ENCODE peak calls at places on chromosomes 3 and 15, in ten cellular contexts. B is NT2/D1; W is stimulated activated CD8-positive, alpha-beta memory T cell treated with anti-CD3 and anti-CD28 coated beads, Interleukin-15, amount 100 ng/mL, for 24 hours; E is NCI-H69; G is hippocampal formation; X is psoas muscle; U is HuH-7; T is transverse colon; N is CD8-positive, alpha-beta T cell; Y is hypothalamus. M is an unnamed sample.

GRCh38 chr3:107514453-107514852 is 8.3 kb upstream of the BBX start:
- DNase-seq in B (no peak), W (no peak), E (no peak), G (no peak), X (no peak), U (no peak), T (no peak), N (no peak), Y (no peak), M (no peak)

GRCh38 chr3:195094211-195094921 is 176.6 kb downstream of the XXYLT1 start:
- DNase-seq in B (no peak), W (no peak), E (peak), G (no peak), X (peak), U (no peak), T (peak), N (no peak), Y (no peak), M (no peak)

GRCh38 chr15:31247404-31247803 is 79.2 kb upstream of the KLF13 start:
- DNase-seq in B (no peak), W (no peak), E (no peak), G (no peak), X (no peak), U (no peak), T (no peak), N (no peak), Y (no peak), M (no peak)

GRCh38 chr15:70226337-70226980 is 128.7 kb upstream of the TLE3 start:
- DNase-seq in B (no peak), W (no peak), E (peak), G (no peak), X (no peak), U (no peak), T (no peak), N (no peak), Y (no peak), M (no peak)

GRCh38 chr3:69869643-69870042 is 129.9 kb upstream of the SAMMSON start:
- DNase-seq in B (no peak), W (no peak), E (no peak), G (no peak), X (no peak), U (no peak), T (no peak), N (no peak), Y (no peak), M (peak)

GRCh38 chr3:5791558-5791957 is 604.1 kb downstream of the EDEM1 start:
- DNase-seq in B (no peak), W (no peak), E (peak), G (no peak), X (no peak), U (no peak), T (no peak), N (no peak), Y (no peak), M (no peak)

GRCh38 chr3:126859415-126860246 is 123.3 kb upstream of the PLXNA1 start:
- DNase-seq in B (no peak), W (no peak), E (no peak), G (no peak), X (no peak), U (no peak), T (no peak), N (no peak), Y (no peak), M (no peak)

GRCh38 chr15:88218557-88219214 is 37.9 kb downstream of the NTRK3 start:
- DNase-seq in B (no peak), W (no peak), E (no peak), G (no peak), X (no peak), U (no peak), T (no peak), N (no peak), Y (no peak), M (no peak)

GRCh38 chr15:39584662-39585393 is 3.9 kb downstream of the THBS1 start:
- DNase-seq in B (no peak), W (no peak), E (no peak), G (no peak), X (no peak), U (no peak), T (no peak), N (no peak), Y (no peak), M (no peak)

GRCh38 chr3:170480111-170480510 is 61.4 kb downstream of the CLDN11 start:
- DNase-seq in B (no peak), W (no peak), E (no peak), G (no peak), X (no peak), U (no peak), T (no peak), N (no peak), Y (no peak), M (no peak)

GRCh38 chr3:4829031-4829394 is 150.2 kb upstream of the BHLHE40 start:
- DNase-seq in B (no peak), W (no peak), E (peak), G (no peak), X (no peak), U (no peak), T (no peak), N (no peak), Y (no peak), M (no peak)

GRCh38 chr15:31032959-31033358 is 41.5 kb upstream of the MTMR10 start:
- DNase-seq in B (no peak), W (no peak), E (no peak), G (no peak), X (no peak), U (no peak), T (no peak), N (no peak), Y (no peak), M (peak)

GRCh38 chr3:81425198-81425868 is 336.1 kb downstream of the GBE1 start:
- DNase-seq in B (peak), W (no peak), E (no peak), G (no peak), X (no peak), U (no peak), T (no peak), N (no peak), Y (no peak), M (no peak)

GRCh38 chr3:129404610-129405009 is 23.8 kb downstream of the EFCAB12 start:
- DNase-seq in B (no peak), W (no peak), E (no peak), G (no peak), X (no peak), U (no peak), T (no peak), N (no peak), Y (no peak), M (no peak)

GRCh38 chr3:10561162-10561561 is 55.8 kb upstream of the ATP2B2 start:
- DNase-seq in B (no peak), W (no peak), E (no peak), G (no peak), X (no peak), U (no peak), T (no peak), N (no peak), Y (no peak), M (no peak)

GRCh38 chr3:59286791-59287531 is 237.1 kb upstream of the CFAP20DC start:
- DNase-seq in B (no peak), W (no peak), E (peak), G (no peak), X (no peak), U (no peak), T (no peak), N (no peak), Y (no peak), M (no peak)

GRCh38 chr3:127744875-127745274 is 72.1 kb downstream of the ABTB1 start:
- DNase-seq in B (no peak), W (no peak), E (no peak), G (no peak), X (no peak), U (no peak), T (no peak), N (no peak), Y (no peak), M (no peak)

GRCh38 chr15:26661727-26662126 is 111.1 kb downstream of the GABRB3 start:
- DNase-seq in B (no peak), W (no peak), E (no peak), G (no peak), X (no peak), U (no peak), T (no peak), N (no peak), Y (no peak), M (no peak)

GRCh38 chr3:169264711-169265110 is 398.8 kb downstream of the MECOM start:
- DNase-seq in B (no peak), W (no peak), E (peak), G (no peak), X (no peak), U (no peak), T (peak), N (no peak), Y (no peak), M (no peak)

GRCh38 chr3:195258449-195259145 is 12.4 kb downstream of the XXYLT1 start:
- DNase-seq in B (no peak), W (no peak), E (peak), G (no peak), X (no peak), U (peak), T (no peak), N (no peak), Y (no peak), M (no peak)

GRCh38 chr3:194091141-194091540 is 44.8 kb upstream of the HES1 start:
- DNase-seq in B (no peak), W (no peak), E (peak), G (no peak), X (no peak), U (no peak), T (no peak), N (no peak), Y (no peak), M (no peak)

GRCh38 chr15:70474682-70475438 is 288.5 kb downstream of the UACA start:
- DNase-seq in B (no peak), W (no peak), E (peak), G (peak), X (peak), U (no peak), T (no peak), N (peak), Y (no peak), M (peak)

GRCh38 chr3:11452988-11453847 is 181.0 kb downstream of the ATG7 start:
- DNase-seq in B (no peak), W (no peak), E (peak), G (peak), X (no peak), U (no peak), T (no peak), N (no peak), Y (no peak), M (no peak)

GRCh38 chr15:29822100-29822684 is at the start of gene TJP1:
- DNase-seq in B (peak), W (no peak), E (peak), G (peak), X (peak), U (peak), T (peak), N (no peak), Y (peak), M (peak)

GRCh38 chr3:39716849-39717248 is 92.6 kb upstream of the MYRIP start:
- DNase-seq in B (no peak), W (no peak), E (no peak), G (no peak), X (no peak), U (no peak), T (no peak), N (no peak), Y (no peak), M (no peak)

GRCh38 chr3:24763421-24763820 is 268.8 kb upstream of the THRB start:
- DNase-seq in B (no peak), W (no peak), E (no peak), G (no peak), X (no peak), U (no peak), T (no peak), N (no peak), Y (no peak), M (no peak)

GRCh38 chr15:96213045-96213444 is 117.5 kb upstream of the NR2F2 start:
- DNase-seq in B (no peak), W (no peak), E (no peak), G (no peak), X (no peak), U (no peak), T (no peak), N (no peak), Y (no peak), M (no peak)

GRCh38 chr3:33911525-33912322 is 113.3 kb downstream of the PDCD6IP start:
- DNase-seq in B (no peak), W (no peak), E (no peak), G (no peak), X (no peak), U (no peak), T (no peak), N (no peak), Y (no peak), M (no peak)

M was measured in fibroblast of the conjunctiva.